ENCODE peak calls at places on chromosomes 11 and 22, in five cellular contexts. V is naive thymus-derived CD4-positive, alpha-beta T cell; B is CD8-positive, alpha-beta T cell; R is cardiac muscle cell; A is mammary epithelial cell. K is an unnamed sample.

GRCh38 chr11:64644348-64645242 is 53.6 kb downstream of the SLC22A12 start:
- DNase-seq in V (no peak), B (no peak), R (peak), A (no peak), K (no peak)

GRCh38 chr11:2302280-2302843 is 549 bp downstream of the TSPAN32 start:
- DNase-seq in V (no peak), B (no peak), R (no peak), A (no peak), K (no peak)

GRCh38 chr22:18075101-18075730 is 2.6 kb upstream of the PEX26 start:
- DNase-seq in V (no peak), B (no peak), R (no peak), A (no peak), K (no peak)

GRCh38 chr22:48254311-48254873 is 1491.9 kb downstream of the TBC1D22A start:
- DNase-seq in V (no peak), B (no peak), R (no peak), A (no peak), K (no peak)

GRCh38 chr22:37334461-37334858 is 52.2 kb downstream of the CYTH4 start:
- DNase-seq in V (no peak), B (no peak), R (no peak), A (no peak), K (no peak)

GRCh38 chr11:18765554-18765953 is 26.0 kb downstream of the PTPN5 start:
- DNase-seq in V (no peak), B (no peak), R (peak), A (peak), K (no peak)

GRCh38 chr11:130872961-130873360 is 43.3 kb downstream of the SNX19 start:
- DNase-seq in V (no peak), B (no peak), R (peak), A (peak), K (no peak)

GRCh38 chr11:72491001-72491400 is 56.7 kb upstream of the CLPB start:
- DNase-seq in V (no peak), B (no peak), R (peak), A (no peak), K (no peak)

GRCh38 chr11:59135648-59136461 is 6.8 kb upstream of the FAM111A start:
- DNase-seq in V (peak), B (peak), R (peak), A (peak), K (no peak)

GRCh38 chr11:86743223-86744118 is 56.9 kb upstream of the PRSS23 start:
- DNase-seq in V (peak), B (no peak), R (peak), A (peak), K (peak)

GRCh38 chr11:119650251-119650650 is 78.7 kb downstream of the NECTIN1 start:
- DNase-seq in V (no peak), B (no peak), R (no peak), A (no peak), K (no peak)

GRCh38 chr11:106697058-106697457 is 321.2 kb downstream of the GUCY1A2 start:
- DNase-seq in V (no peak), B (no peak), R (peak), A (peak), K (peak)

GRCh38 chr11:113627297-113627696 is 78.8 kb downstream of the TMPRSS5 start:
- DNase-seq in V (no peak), B (no peak), R (no peak), A (no peak), K (no peak)

GRCh38 chr11:130548491-130548833 is 100.0 kb downstream of the ADAMTS15 start:
- DNase-seq in V (no peak), B (no peak), R (no peak), A (peak), K (no peak)

GRCh38 chr11:11421509-11421908 is 68.5 kb upstream of the CSNK2A3 start:
- DNase-seq in V (no peak), B (no peak), R (no peak), A (no peak), K (no peak)

GRCh38 chr11:75950141-75950540 is 135.1 kb downstream of the UVRAG start:
- DNase-seq in V (no peak), B (no peak), R (no peak), A (no peak), K (no peak)

GRCh38 chr11:67265633-67266423 is 445 bp upstream of the GRK2 start:
- DNase-seq in V (peak), B (peak), R (peak), A (peak), K (no peak)

GRCh38 chr22:37778370-37779009 is 29.2 kb upstream of the GCAT start:
- DNase-seq in V (no peak), B (no peak), R (no peak), A (no peak), K (no peak)

GRCh38 chr11:95908826-95909225 is 15.1 kb downstream of the MTMR2 start:
- DNase-seq in V (no peak), B (no peak), R (peak), A (peak), K (no peak)

GRCh38 chr11:63687845-63688244 is 6.5 kb downstream of the RTN3 start:
- DNase-seq in V (no peak), B (no peak), R (no peak), A (no peak), K (no peak)

GRCh38 chr11:48122246-48122645 is 94.4 kb upstream of the OR4B1 start:
- DNase-seq in V (no peak), B (no peak), R (no peak), A (no peak), K (no peak)

GRCh38 chr11:14519692-14520085 is 497 bp downstream of the PSMA1 start:
- DNase-seq in V (no peak), B (no peak), R (no peak), A (no peak), K (no peak)

GRCh38 chr11:82577246-82577645 is 156.4 kb downstream of the FAM181B start:
- DNase-seq in V (no peak), B (no peak), R (no peak), A (no peak), K (no peak)

GRCh38 chr22:48492371-48493320 is 1335.0 kb downstream of the BRD1 start:
- DNase-seq in V (no peak), B (no peak), R (peak), A (peak), K (no peak)

GRCh38 chr11:27485930-27486773 is 13.6 kb upstream of the LGR4 start:
- DNase-seq in V (no peak), B (no peak), R (peak), A (peak), K (no peak)

GRCh38 chr22:37604875-37605274 is 3.8 kb upstream of the GGA1 start:
- DNase-seq in V (peak), B (no peak), R (no peak), A (no peak), K (no peak)

GRCh38 chr11:17713851-17714250 is 5.5 kb upstream of the MYOD1 start:
- DNase-seq in V (no peak), B (no peak), R (no peak), A (no peak), K (no peak)

GRCh38 chr11:110759972-110760381 is 47.7 kb upstream of the ARHGAP20 start:
- DNase-seq in V (no peak), B (no peak), R (peak), A (no peak), K (peak)

GRCh38 chr11:65871811-65872548 is 620 bp downstream of the EFEMP2 start:
- DNase-seq in V (no peak), B (no peak), R (peak), A (no peak), K (no peak)

GRCh38 chr11:692824-693414 is 2.1 kb downstream of the DEAF1 start:
- DNase-seq in V (no peak), B (peak), R (no peak), A (peak), K (peak)

GRCh38 chr22:26592368-26593015 is 2.6 kb upstream of the TPST2 start:
- DNase-seq in V (peak), B (no peak), R (no peak), A (peak), K (peak)

GRCh38 chr11:116792869-116793475 is 1.3 kb upstream of the APOA5 start:
- DNase-seq in V (no peak), B (no peak), R (no peak), A (peak), K (peak)

GRCh38 chr11:118621071-118621815 is 13.8 kb downstream of the PHLDB1 start:
- DNase-seq in V (peak), B (no peak), R (peak), A (peak), K (no peak)
- H3K27ac ChIP-seq in V (no peak), B (no peak), R (peak), A (peak), K (peak)

DNA sequence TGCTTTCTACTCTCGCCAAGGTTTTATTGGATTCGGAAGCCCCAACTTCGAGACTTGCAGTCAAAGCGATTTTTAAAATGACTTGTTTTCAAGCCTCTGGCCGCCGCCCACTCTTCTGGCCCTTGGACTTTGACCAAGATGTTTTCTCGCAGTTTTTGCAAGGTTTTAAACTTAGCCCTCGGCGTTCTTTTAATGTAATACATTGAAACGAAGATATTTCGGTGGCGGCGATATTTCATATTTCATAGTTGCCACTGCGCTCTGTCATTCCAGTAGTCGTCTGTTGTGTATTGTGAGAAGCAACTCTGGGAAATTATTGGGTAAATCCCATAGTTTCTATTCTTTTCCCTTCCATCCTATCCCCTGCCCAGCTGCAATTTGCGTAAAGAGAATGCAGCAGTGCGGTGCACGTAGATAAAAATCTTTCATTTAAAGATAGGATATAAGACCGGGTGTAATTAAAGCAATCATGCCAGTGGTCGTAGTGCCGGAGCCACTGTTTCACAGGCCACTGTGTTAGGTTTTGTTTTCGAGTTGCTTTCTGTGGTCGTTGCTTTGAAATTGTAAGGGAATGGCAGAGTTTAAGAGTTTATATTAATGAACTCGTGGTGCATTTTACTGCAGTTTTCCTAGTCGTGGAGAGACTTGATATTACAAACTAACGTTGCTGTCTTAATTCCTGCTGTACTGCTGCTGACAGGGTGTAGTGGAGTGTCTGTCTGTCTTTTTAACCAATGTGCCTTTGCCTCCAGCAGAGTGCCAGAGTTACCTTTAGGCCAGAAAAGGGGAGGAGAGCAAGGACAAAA is 715 bp downstream of the BIRC2 start:
- DNase-seq in V (no peak), B (no peak), R (peak), A (peak), K (no peak)
- H3K27ac ChIP-seq in V (peak), B (peak), R (peak), A (peak), K (peak)

GRCh38 chr22:25139062-25139461 is 60.6 kb upstream of the CRYBB3 start:
- DNase-seq in V (no peak), B (no peak), R (peak), A (no peak), K (no peak)

GRCh38 chr22:25134028-25134427 is 65.6 kb upstream of the CRYBB3 start:
- DNase-seq in V (no peak), B (no peak), R (no peak), A (peak), K (peak)

GRCh38 chr22:25137577-25138525 is 61.8 kb upstream of the CRYBB3 start:
- DNase-seq in V (no peak), B (no peak), R (no peak), A (no peak), K (no peak)

GRCh38 chr22:25134451-25134850 is 65.2 kb upstream of the CRYBB3 start:
- DNase-seq in V (no peak), B (no peak), R (no peak), A (no peak), K (no peak)

GRCh38 chr22:25136953-25137576 is 62.6 kb upstream of the CRYBB3 start:
- DNase-seq in V (no peak), B (no peak), R (no peak), A (no peak), K (no peak)
- H3K27ac ChIP-seq in V (no peak), B (no peak), R (no peak), A (no peak), K (no peak)

GRCh38 chr11:35046606-35047005 is 92.4 kb upstream of the CD44 start:
- DNase-seq in V (no peak), B (no peak), R (no peak), A (no peak), K (no peak)

GRCh38 chr11:35049906-35050531 is 89.0 kb upstream of the CD44 start:
- DNase-seq in V (no peak), B (no peak), R (no peak), A (no peak), K (no peak)

GRCh38 chr11:35045219-35045819 is 93.7 kb upstream of the CD44 start:
- DNase-seq in V (peak), B (peak), R (no peak), A (no peak), K (no peak)

GRCh38 chr11:35047179-35047578 is 91.8 kb upstream of the CD44 start:
- DNase-seq in V (no peak), B (peak), R (no peak), A (no peak), K (no peak)

DNA sequence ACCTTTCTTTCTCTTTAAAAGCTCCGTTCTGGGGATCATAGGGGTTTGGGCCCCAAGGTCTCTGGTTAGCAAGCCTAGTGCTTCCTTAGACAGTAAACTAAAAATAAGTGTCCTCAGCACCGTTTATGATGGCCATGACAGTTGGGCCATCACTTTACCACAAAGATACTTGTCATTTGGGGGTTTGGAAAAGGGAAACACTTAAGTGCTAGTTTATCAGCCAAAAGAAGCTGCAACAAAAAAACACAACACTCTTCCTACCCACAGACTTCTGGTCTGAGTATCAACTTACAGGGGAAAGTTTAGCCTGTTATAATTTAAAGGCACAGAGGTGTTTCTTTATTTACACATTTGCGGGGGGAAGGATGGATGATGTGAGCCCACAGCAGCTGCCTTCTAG is 88.4 kb upstream of the CD44 start:
- DNase-seq in V (no peak), B (no peak), R (no peak), A (no peak), K (no peak)
- H3K27ac ChIP-seq in V (peak), B (no peak), R (peak), A (no peak), K (no peak)

GRCh38 chr11:70312401-70313357 is 42.2 kb downstream of the PPFIA1 start:
- DNase-seq in V (no peak), B (no peak), R (no peak), A (no peak), K (no peak)

GRCh38 chr11:70315726-70316125 is 45.2 kb downstream of the PPFIA1 start:
- DNase-seq in V (no peak), B (no peak), R (no peak), A (no peak), K (no peak)

GRCh38 chr11:70317576-70318305 is 47.3 kb downstream of the PPFIA1 start:
- DNase-seq in V (no peak), B (no peak), R (no peak), A (no peak), K (no peak)

GRCh38 chr11:70313945-70314344 is 43.5 kb downstream of the PPFIA1 start:
- DNase-seq in V (no peak), B (no peak), R (no peak), A (no peak), K (no peak)

DNA sequence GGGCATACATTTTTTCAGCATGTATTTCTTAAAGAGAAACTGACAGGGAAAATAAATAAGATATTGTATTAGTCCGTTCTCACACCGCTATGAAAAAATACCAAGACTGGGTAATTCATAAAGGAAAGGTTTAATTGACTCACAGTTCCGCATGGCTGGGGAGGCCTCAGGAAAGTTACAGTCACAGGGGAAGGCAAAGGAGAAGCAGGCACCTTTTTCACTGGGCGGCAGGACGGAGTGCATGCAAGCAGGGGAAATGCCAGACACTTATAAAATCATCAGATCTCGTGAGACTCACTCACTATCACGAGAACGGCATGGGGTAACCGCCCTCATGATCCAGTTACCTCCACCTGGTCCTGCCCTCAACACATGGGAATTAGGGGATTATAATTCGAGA is 44.2 kb downstream of the PPFIA1 start:
- DNase-seq in V (no peak), B (no peak), R (no peak), A (no peak), K (no peak)
- H3K27ac ChIP-seq in V (no peak), B (no peak), R (no peak), A (no peak), K (no peak)

GRCh38 chr22:23591203-23591791 is 11.2 kb upstream of the IGLL1 start:
- DNase-seq in V (peak), B (peak), R (peak), A (peak), K (no peak)
- H3K27ac ChIP-seq in V (no peak), B (no peak), R (no peak), A (no peak), K (no peak)

GRCh38 chr22:36065462-36065774 is 36.8 kb upstream of the RBFOX2 start:
- DNase-seq in V (no peak), B (no peak), R (no peak), A (no peak), K (no peak)
- H3K27ac ChIP-seq in V (no peak), B (no peak), R (peak), A (peak), K (peak)